ENCODE peak calls at places on chromosome 22, in five cellular contexts. H, I, R, S and L are unnamed samples.

GRCh38 chr22:38578505-38578904 is 8.5 kb upstream of the DMC1 start:
- ATAC-seq in H (no peak), I (no peak), R (no peak), S (no peak), L (no peak)

GRCh38 chr22:49705631-49706352 is 121.9 kb downstream of the BRD1 start:
- ATAC-seq in H (no peak), I (no peak), R (peak; percentile 34), S (no peak), L (no peak)

GRCh38 chr22:21571679-21572078 is 4.2 kb downstream of the UBE2L3 start:
- ATAC-seq in H (no peak), I (no peak), R (no peak), S (no peak), L (no peak)

GRCh38 chr22:28819253-28820096 is 19.1 kb upstream of the XBP1 start:
- ATAC-seq in H (peak; percentile 11), I (peak; percentile 62), R (no peak), S (peak; percentile 63), L (no peak)

GRCh38 chr22:48717883-48718817 is 1109.5 kb downstream of the BRD1 start:
- ATAC-seq in H (no peak), I (no peak), R (no peak), S (no peak), L (no peak)

GRCh38 chr22:18947905-18948304 is 11.8 kb upstream of the PRODH start:
- ATAC-seq in H (no peak), I (no peak), R (no peak), S (peak; percentile 28), L (no peak)

GRCh38 chr22:38175206-38176118 is 6.2 kb downstream of the PLA2G6 start:
- ATAC-seq in H (no peak), I (no peak), R (no peak), S (no peak), L (no peak)

GRCh38 chr22:37161442-37161841 is 11.7 kb upstream of the IL2RB start:
- ATAC-seq in H (no peak), I (no peak), R (peak; percentile 33), S (no peak), L (no peak)

GRCh38 chr22:45460288-45461109 is 42.2 kb upstream of the FBLN1 start:
- ATAC-seq in H (peak; percentile 97), I (peak; percentile 84), R (no peak), S (peak; percentile 67), L (peak; percentile 94)

GRCh38 chr22:20802452-20802851 is 28.5 kb downstream of the SERPIND1 start:
- ATAC-seq in H (no peak), I (no peak), R (no peak), S (no peak), L (no peak)

GRCh38 chr22:26914786-26915185 is 257.4 kb downstream of the MIAT start:
- ATAC-seq in H (no peak), I (no peak), R (no peak), S (no peak), L (no peak)

GRCh38 chr22:37418627-37419369 is 8.5 kb downstream of the ELFN2 start:
- ATAC-seq in H (no peak), I (peak; percentile 53), R (no peak), S (peak; percentile 45), L (no peak)

GRCh38 chr22:31344369-31345330 is 1.5 kb downstream of the PATZ1 start:
- ATAC-seq in H (no peak), I (peak; percentile 0), R (no peak), S (no peak), L (no peak)

GRCh38 chr22:42324991-42325710 is 54.7 kb upstream of the TCF20 start:
- ATAC-seq in H (peak; percentile 20), I (no peak), R (peak; percentile 63), S (peak; percentile 35), L (no peak)

GRCh38 chr22:46078241-46079092 is 71.9 kb upstream of the PPARA start:
- ATAC-seq in H (peak; percentile 47), I (peak; percentile 52), R (peak; percentile 34), S (peak; percentile 54), L (peak; percentile 46)

GRCh38 chr22:23838686-23839468 is at the start of gene DERL3:
- ATAC-seq in H (peak; percentile 76), I (peak; percentile 97), R (peak; percentile 46), S (peak; percentile 95), L (peak; percentile 96)

GRCh38 chr22:27475548-27475897 is 326.0 kb downstream of the MN1 start:
- ATAC-seq in H (no peak), I (no peak), R (peak; percentile 8), S (no peak), L (no peak)

GRCh38 chr22:36356708-36357694 is 30.8 kb downstream of the MYH9 start:
- ATAC-seq in H (no peak), I (no peak), R (no peak), S (peak; percentile 35), L (no peak)

GRCh38 chr22:35470903-35471321 is 69.7 kb upstream of the RASD2 start:
- ATAC-seq in H (no peak), I (no peak), R (peak; percentile 81), S (no peak), L (no peak)

GRCh38 chr22:23608583-23608982 is 23.5 kb downstream of the DRICH1 start:
- ATAC-seq in H (no peak), I (no peak), R (no peak), S (no peak), L (no peak)

GRCh38 chr22:39214383-39215069 is 30.3 kb downstream of the PDGFB start:
- ATAC-seq in H (no peak), I (peak; percentile 71), R (peak; percentile 77), S (peak; percentile 78), L (no peak)

GRCh38 chr22:49880281-49880680 is 26.6 kb downstream of the ZBED4 start:
- ATAC-seq in H (no peak), I (no peak), R (no peak), S (no peak), L (no peak)

GRCh38 chr22:24142831-24143230 is 38.5 kb upstream of the SUSD2 start:
- ATAC-seq in H (no peak), I (no peak), R (no peak), S (no peak), L (no peak)

GRCh38 chr22:25484498-25484897 is 80.0 kb upstream of the GRK3 start:
- ATAC-seq in H (no peak), I (no peak), R (no peak), S (no peak), L (no peak)